ENCODE peak calls at places on chromosomes 7 and 10, in seven cellular contexts. T is MCF 10A, Y is tibial artery, C is coronary artery, V is stomach, Q is right atrium auricular region, E is HCT116. Z is an unnamed sample.
A peak's percentile ranks its signal among the peaks of the same experiment; 100 is the strongest.

GRCh38 chr7:105920766-105921165 is 42.3 kb upstream of the CDHR3 start:
- DNase-seq in V (no peak), Y (no peak), Q (no peak), C (no peak), E (no peak), T (no peak), Z (no peak)

GRCh38 chr10:124072541-124072940 is 20.9 kb downstream of the CHST15 start:
- DNase-seq in C (no peak), T (no peak), V (no peak), E (no peak), Q (no peak), Y (no peak), Z (no peak)

GRCh38 chr7:17770710-17771375 is 169.5 kb downstream of the SNX13 start:
- DNase-seq in Q (no peak), T (peak; percentile 30), E (no peak), Y (no peak), C (no peak), V (no peak), Z (no peak)

GRCh38 chr7:134552105-134552504 is 3.2 kb downstream of the AKR1B15 start:
- DNase-seq in V (peak; percentile 45), Q (no peak), T (peak; percentile 35), E (no peak), Y (no peak), C (no peak), Z (no peak)

GRCh38 chr10:91758303-91759146 is 39.7 kb upstream of the TNKS2 start:
- DNase-seq in Q (no peak), Y (no peak), V (no peak), T (peak; percentile 52), E (peak; percentile 65), C (no peak), Z (no peak)

GRCh38 chr10:80530251-80530650 is 7.5 kb upstream of the SH2D4B start:
- DNase-seq in T (peak; percentile 72), V (no peak), C (no peak), E (peak; percentile 27), Q (no peak), Y (no peak), Z (no peak)

GRCh38 chr7:39567294-39567693 is 1.1 kb downstream of the YAE1 start:
- DNase-seq in C (no peak), E (no peak), Q (no peak), Y (no peak), T (no peak), V (no peak), Z (no peak)

GRCh38 chr7:12571691-12572090 is 1.2 kb downstream of the SCIN start:
- DNase-seq in Q (no peak), V (no peak), C (no peak), T (no peak), Y (no peak), E (no peak), Z (no peak)

GRCh38 chr7:74240482-74240881 is 13.7 kb downstream of the RFC2 start:
- DNase-seq in E (no peak), Q (no peak), Y (no peak), C (no peak), T (no peak), V (no peak), Z (no peak)

GRCh38 chr7:44748948-44749731 is 493 bp downstream of the ZMIZ2 start:
- DNase-seq in V (no peak), Y (no peak), E (no peak), Q (no peak), C (peak; percentile 74), T (no peak), Z (no peak)

GRCh38 chr10:5644930-5645329 is 21.5 kb downstream of the ASB13 start:
- DNase-seq in V (no peak), T (no peak), Q (no peak), Y (no peak), E (no peak), C (no peak), Z (no peak)

GRCh38 chr10:17166699-17167098 is 34.8 kb downstream of the TRDMT1 start:
- DNase-seq in E (no peak), T (no peak), Y (no peak), C (no peak), V (no peak), Q (no peak), Z (no peak)

GRCh38 chr7:24573554-24574338 is 494 bp downstream of the PALS2 start:
- DNase-seq in T (peak; percentile 64), V (peak; percentile 42), E (no peak), Y (peak; percentile 23), C (peak; percentile 73), Q (peak; percentile 60), Z (peak; percentile 31)

GRCh38 chr7:111108526-111108925 is 17.6 kb downstream of the LRRN3 start:
- DNase-seq in Y (no peak), V (no peak), C (no peak), T (peak; percentile 35), Q (no peak), E (no peak), Z (no peak)

GRCh38 chr7:81094952-81095351 is 176.1 kb upstream of the SEMA3C start:
- DNase-seq in V (no peak), Q (no peak), E (no peak), T (no peak), C (no peak), Y (no peak), Z (no peak)

GRCh38 chr7:27181795-27182275 is 3.2 kb downstream of the HOXA11 start:
- DNase-seq in Q (no peak), Y (peak; percentile 19), C (peak; percentile 60), E (no peak), T (no peak), V (peak; percentile 5), Z (no peak)

GRCh38 chr7:135959655-135960363 is 17.4 kb downstream of the MTPN start:
- DNase-seq in T (no peak), V (no peak), Y (no peak), C (no peak), Q (no peak), E (no peak), Z (no peak)

GRCh38 chr10:75450062-75450429 is 18.6 kb downstream of the LRMDA start:
- DNase-seq in E (no peak), V (no peak), Q (no peak), C (no peak), Y (no peak), T (no peak), Z (no peak)

GRCh38 chr10:9214618-9215017 is 1160.1 kb downstream of the GATA3 start:
- DNase-seq in C (no peak), Q (no peak), E (no peak), V (no peak), Y (no peak), T (no peak), Z (no peak)

GRCh38 chr7:16071246-16071857 is 350.0 kb downstream of the CRPPA start:
- DNase-seq in V (no peak), T (peak; percentile 61), Q (no peak), C (no peak), Y (no peak), E (peak; percentile 54), Z (no peak)

GRCh38 chr10:92690211-92691041 is 671 bp downstream of the HHEX start:
- DNase-seq in C (no peak), V (peak; percentile 67), Y (peak; percentile 28), E (peak; percentile 21), Q (no peak), T (no peak), Z (no peak)

GRCh38 chr7:1076184-1077072 is 11.5 kb upstream of the GPER1 start:
- DNase-seq in C (no peak), E (no peak), Y (no peak), T (peak; percentile 32), V (peak; percentile 73), Q (peak; percentile 62), Z (no peak)

GRCh38 chr10:122152544-122152943 is 118.6 kb upstream of the BTBD16 start:
- DNase-seq in C (peak; percentile 97), E (no peak), V (no peak), Y (peak; percentile 93), Q (peak; percentile 96), T (no peak), Z (no peak)

GRCh38 chr10:87092356-87092860 is 2.2 kb downstream of the GLUD1 start:
- DNase-seq in T (peak; percentile 28), Y (no peak), V (no peak), E (no peak), C (no peak), Q (no peak), Z (no peak)

DNA sequence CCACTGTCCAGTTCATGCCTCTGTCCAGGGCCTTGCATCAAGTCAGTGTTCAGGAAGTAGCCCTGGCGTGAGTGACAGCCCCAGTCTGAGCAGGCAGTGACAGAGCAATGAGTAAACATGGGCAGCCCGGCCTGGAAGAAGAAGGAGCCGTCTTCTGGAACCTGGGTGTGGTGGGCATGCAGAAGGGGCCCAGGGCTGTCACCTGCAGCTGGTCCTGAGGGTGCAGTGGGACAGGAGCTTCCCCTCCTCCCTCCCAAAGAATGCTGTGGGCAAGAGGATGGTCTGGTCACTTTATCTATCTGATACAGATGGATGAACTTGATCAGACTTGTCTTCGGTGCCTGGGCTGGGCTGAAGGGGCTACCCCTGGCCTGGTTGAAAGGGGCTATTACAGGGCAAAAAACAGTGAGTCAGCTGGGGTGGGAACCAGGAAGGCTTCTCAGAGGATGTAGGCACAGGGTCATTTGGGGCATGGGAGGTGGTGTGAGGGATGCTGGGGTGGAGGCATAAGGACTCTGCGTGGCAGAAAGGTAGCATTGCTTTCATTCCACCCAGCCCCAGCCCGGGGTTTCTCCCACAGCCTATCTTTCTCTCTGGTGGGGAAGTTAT is 42.7 kb upstream of the PPIF start:
- DNase-seq in Q (no peak), C (no peak), V (no peak), E (no peak), T (no peak), Y (no peak), Z (no peak)
- TF ChIP-seq CTCF in Q (no peak), C (no peak), V (no peak), E (no peak), T (no peak), Y (no peak), Z (no peak)

GRCh38 chr10:69668722-69669121 is 38.7 kb downstream of the FAM241B start:
- DNase-seq in Q (no peak), V (no peak), E (no peak), Y (no peak), C (no peak), T (no peak), Z (no peak)
- TF ChIP-seq CTCF in Q (no peak), V (no peak), E (no peak), Y (no peak), C (no peak), T (no peak), Z (no peak)

GRCh38 chr7:152949790-152950189 is 190.2 kb downstream of the ACTR3B start:
- DNase-seq in V (no peak), Y (no peak), T (no peak), E (no peak), Q (no peak), C (no peak), Z (no peak)
- TF ChIP-seq CTCF in V (no peak), Y (no peak), T (no peak), E (no peak), Q (no peak), C (no peak), Z (no peak)

GRCh38 chr10:23358357-23358756 is 13.8 kb upstream of the C10orf67 start:
- DNase-seq in Y (no peak), Q (no peak), T (no peak), E (no peak), V (no peak), C (no peak), Z (no peak)
- TF ChIP-seq CTCF in Y (no peak), Q (no peak), T (no peak), E (peak; percentile 37), V (no peak), C (no peak), Z (no peak)